ENCODE peak calls at places on chromosomes 3 and 15, in eight cellular contexts. T is A549, Y is iPS DF 6.9, E is HCT116, F is endothelial cell of umbilical vein, N is psoas muscle, K is dorsolateral prefrontal cortex, G is cardiac muscle cell. S is an unnamed sample.

GRCh38 chr3:111590096-111590491 is 5.1 kb downstream of the ZBED2 start:
- DNase-seq in E (no peak), Y (no peak), K (no peak), N (no peak), T (peak; percentile 27), F (no peak), G (no peak), S (no peak)

GRCh38 chr3:169241928-169242751 is 421.4 kb downstream of the MECOM start:
- DNase-seq in K (no peak), N (no peak), E (no peak), Y (peak; percentile 39), T (no peak), G (peak; percentile 89), F (peak; percentile 87), S (no peak)

GRCh38 chr15:90773485-90773884 is 56.3 kb downstream of the BLM start:
- DNase-seq in E (no peak), G (no peak), T (no peak), Y (no peak), N (no peak), F (no peak), K (no peak), S (no peak)

GRCh38 chr15:92822216-92823144 is 77.6 kb upstream of the CHD2 start:
- DNase-seq in E (no peak), N (no peak), K (no peak), T (no peak), G (no peak), F (no peak), Y (no peak), S (no peak)

GRCh38 chr3:146832815-146833458 is 227.8 kb upstream of the PLSCR5 start:
- DNase-seq in T (no peak), Y (no peak), E (no peak), G (no peak), F (no peak), K (no peak), N (no peak), S (no peak)

GRCh38 chr3:59237121-59237520 is 187.3 kb upstream of the CFAP20DC start:
- DNase-seq in N (no peak), T (no peak), Y (no peak), K (no peak), G (no peak), E (no peak), F (no peak), S (no peak)

GRCh38 chr3:129398803-129399144 is 29.7 kb downstream of the EFCAB12 start:
- DNase-seq in G (peak; percentile 32), N (no peak), Y (no peak), F (peak; percentile 49), K (no peak), T (no peak), E (no peak), S (no peak)

GRCh38 chr3:187101184-187102072 is 37.9 kb downstream of the RPL39L start:
- DNase-seq in E (no peak), K (no peak), Y (no peak), F (peak; percentile 90), T (peak; percentile 22), G (peak; percentile 96), N (peak; percentile 72), S (no peak)

GRCh38 chr3:14834807-14835466 is 16.2 kb downstream of the FGD5 start:
- DNase-seq in T (no peak), K (no peak), E (no peak), G (no peak), Y (no peak), N (no peak), F (no peak), S (no peak)

GRCh38 chr3:8562081-8562595 is 60.5 kb downstream of the LMCD1 start:
- DNase-seq in E (no peak), G (peak; percentile 38), N (no peak), Y (no peak), K (no peak), T (no peak), F (no peak), S (no peak)

GRCh38 chr3:99969133-99969532 is 145.2 kb downstream of the FILIP1L start:
- DNase-seq in E (no peak), G (peak; percentile 59), Y (no peak), K (no peak), T (no peak), F (no peak), N (no peak), S (no peak)

GRCh38 chr3:171809513-171810277 is 588 bp downstream of the PLD1 start:
- DNase-seq in F (peak; percentile 85), K (peak; percentile 49), N (peak; percentile 89), E (no peak), T (peak; percentile 77), G (peak; percentile 97), Y (no peak), S (peak; percentile 76)

GRCh38 chr15:67433495-67434099 is 87.3 kb upstream of the C15orf61 start:
- DNase-seq in F (peak; percentile 66), G (peak; percentile 76), N (peak; percentile 25), T (peak; percentile 69), Y (peak; percentile 27), K (no peak), E (peak; percentile 27), S (no peak)

GRCh38 chr3:110568246-110568645 is 503.4 kb upstream of the NECTIN3 start:
- DNase-seq in G (peak; percentile 77), T (peak; percentile 23), N (no peak), F (peak; percentile 6), K (no peak), E (peak; percentile 72), Y (no peak), S (no peak)

GRCh38 chr3:20055020-20055775 is 15.0 kb downstream of the KAT2B start:
- DNase-seq in Y (no peak), F (peak; percentile 40), T (no peak), G (no peak), E (no peak), N (no peak), K (no peak), S (no peak)

GRCh38 chr3:73490453-73491311 is 134.1 kb downstream of the PDZRN3 start:
- DNase-seq in E (no peak), G (peak; percentile 58), T (no peak), K (no peak), F (no peak), N (peak; percentile 23), Y (peak; percentile 31), S (no peak)

GRCh38 chr15:74193305-74193718 is 9.3 kb downstream of the STRA6 start:
- DNase-seq in G (peak; percentile 81), N (no peak), Y (no peak), K (no peak), E (peak; percentile 78), F (no peak), T (peak; percentile 67), S (no peak)

GRCh38 chr3:154334973-154335420 is 10.7 kb upstream of the DHX36 start:
- DNase-seq in Y (no peak), E (no peak), F (peak; percentile 63), G (peak; percentile 49), K (no peak), T (peak; percentile 53), N (no peak), S (no peak)
- H3K27ac ChIP-seq in Y (no peak overlapping the region), E (no peak overlapping the region), F (no peak overlapping the region), G (no peak overlapping the region), K (no peak overlapping the region), T (no peak overlapping the region), N (no peak overlapping the region), S (no peak overlapping the region)

GRCh38 chr3:82085356-82085755 is 323.9 kb upstream of the GBE1 start:
- DNase-seq in N (no peak), F (peak; percentile 65), E (no peak), G (peak; percentile 13), T (no peak), K (no peak), Y (no peak), S (no peak)
- H3K27ac ChIP-seq in N (no peak overlapping the region), F (peak overlapping the region; percentile 82), E (no peak overlapping the region), G (no peak overlapping the region), T (no peak overlapping the region), K (no peak overlapping the region), Y (no peak overlapping the region), S (no peak overlapping the region)

DNA sequence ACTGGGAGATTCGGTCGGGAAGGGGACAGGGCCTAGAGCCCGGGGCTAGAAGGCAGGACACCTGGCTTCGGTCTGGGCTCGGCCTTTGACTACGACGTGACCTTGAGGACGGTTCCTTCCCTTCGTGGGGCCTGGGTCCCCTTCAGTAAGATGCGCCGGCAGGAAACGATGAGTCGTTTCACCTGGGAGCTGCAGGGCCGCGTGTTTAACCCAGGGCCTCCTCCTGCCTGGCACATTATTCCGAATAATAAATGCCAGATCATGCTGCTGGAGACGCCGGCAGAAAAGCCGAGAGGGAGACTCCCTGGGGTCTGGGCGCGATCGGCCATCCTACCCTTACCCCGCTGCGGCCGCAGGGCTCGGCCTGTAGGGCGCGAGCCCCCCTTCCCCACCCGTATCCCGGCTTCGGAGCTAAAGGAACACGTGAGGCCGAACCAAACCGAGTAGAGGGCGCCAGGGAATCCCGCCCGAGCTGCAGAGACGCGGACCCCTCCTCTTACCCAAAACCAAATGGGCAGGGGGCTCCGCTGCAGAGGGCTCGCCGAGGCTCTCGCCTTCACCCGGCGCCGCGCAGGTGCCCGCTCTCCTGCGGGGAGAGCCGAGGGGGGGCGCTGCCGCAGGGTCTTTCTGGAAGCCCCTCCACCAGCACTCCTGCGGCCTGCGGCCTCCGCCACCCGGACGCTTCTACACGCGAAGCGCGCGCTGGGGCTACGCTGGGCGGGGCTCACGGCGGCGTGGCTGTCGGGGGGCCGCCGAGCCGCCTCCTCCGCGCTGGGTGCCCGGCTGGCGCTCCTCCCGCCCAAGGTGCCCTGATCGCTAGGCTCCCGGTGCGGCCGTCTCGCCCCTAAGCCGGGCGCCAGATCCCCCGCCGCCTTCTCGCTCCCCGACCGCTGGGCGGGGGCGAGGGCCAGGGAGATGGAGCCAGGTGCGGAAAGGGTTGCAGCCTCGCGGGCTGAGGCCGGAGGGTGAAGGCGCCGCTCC is at the start of gene BDH1:
- DNase-seq in T (peak; percentile 7), F (peak; percentile 13), N (peak; percentile 34), Y (no peak), G (peak; percentile 17), K (peak; percentile 25), E (no peak), S (peak; percentile 84)
- H3K27ac ChIP-seq in T (peak within 1 kb of the TSS; percentile 76), F (no peak within 1 kb of the TSS), N (peak within 1 kb of the TSS; percentile 83), Y (no peak within 1 kb of the TSS), G (peak within 1 kb of the TSS; percentile 80), K (peak within 1 kb of the TSS; percentile 98), E (peak within 1 kb of the TSS; percentile 80), S (peak within 1 kb of the TSS; percentile 98)

GRCh38 chr15:59594493-59594942 is 17.1 kb upstream of the GCNT3 start:
- DNase-seq in T (peak; percentile 98), Y (no peak), F (peak; percentile 23), N (no peak), K (no peak), G (peak; percentile 68), E (no peak), S (no peak)

GRCh38 chr15:59595434-59595915 is 16.1 kb upstream of the GCNT3 start:
- DNase-seq in K (no peak), Y (no peak), T (peak; percentile 88), F (no peak), N (no peak), G (no peak), E (no peak), S (no peak)

GRCh38 chr15:59591372-59591771 is 20.2 kb upstream of the GCNT3 start:
- DNase-seq in N (no peak), T (no peak), G (peak; percentile 7), F (no peak), Y (no peak), E (no peak), K (no peak), S (no peak)

GRCh38 chr15:59596640-59597039 is 14.9 kb upstream of the GCNT3 start:
- DNase-seq in N (no peak), Y (no peak), E (no peak), K (no peak), F (no peak), T (no peak), G (no peak), S (no peak)

DNA sequence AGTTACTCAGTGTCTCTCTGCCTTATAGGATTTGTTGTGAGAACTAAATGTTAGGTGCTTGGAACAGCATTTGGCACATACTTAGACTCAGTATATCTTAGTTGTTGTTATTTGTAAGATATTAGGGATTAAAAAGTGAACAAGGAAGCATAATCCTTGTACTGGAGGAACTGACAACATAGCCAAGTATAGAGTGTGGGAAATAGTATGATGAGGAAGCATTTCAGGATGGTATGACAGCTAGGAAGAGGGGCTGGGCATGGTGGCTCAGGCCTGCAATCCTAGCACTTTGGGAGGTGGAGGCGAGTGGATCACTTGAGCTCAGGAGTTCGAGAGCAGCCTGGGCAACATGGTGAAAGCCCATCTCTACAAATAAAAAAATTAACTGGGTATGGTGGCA is 16.6 kb upstream of the GCNT3 start:
- DNase-seq in T (no peak), K (no peak), G (no peak), N (no peak), Y (no peak), E (no peak), F (no peak), S (no peak)
- H3K27ac ChIP-seq in T (peak overlapping the region; percentile 86), K (no peak overlapping the region), G (peak overlapping the region; percentile 14), N (no peak overlapping the region), Y (no peak overlapping the region), E (no peak overlapping the region), F (no peak overlapping the region), S (no peak overlapping the region)

S was measured in caudate nucleus.